ENCODE peak calls at places on chromosomes 6 and 20, in seven cellular contexts. V, E, L, B, G, Y and S are unnamed samples.

GRCh38 chr6:35663447-35664235 is 25.1 kb downstream of the FKBP5 start:
- DNase-seq in E (peak), B (no peak), G (no peak), Y (no peak), L (no peak), V (no peak), S (no peak)

GRCh38 chr6:47483853-47484546 is 6.4 kb downstream of the CD2AP start:
- DNase-seq in B (no peak), Y (no peak), E (no peak), G (no peak), V (no peak), L (peak), S (no peak)

GRCh38 chr6:42952389-42952788 is 8.2 kb upstream of the GNMT start:
- DNase-seq in E (no peak), G (no peak), L (no peak), B (no peak), Y (no peak), V (no peak), S (no peak)

GRCh38 chr6:65461121-65461520 is 245.9 kb downstream of the EYS start:
- DNase-seq in B (peak), Y (no peak), L (no peak), G (no peak), E (no peak), V (no peak), S (no peak)

GRCh38 chr6:73511796-73512195 is 9.0 kb downstream of the EEF1A1 start:
- DNase-seq in G (no peak), B (no peak), Y (no peak), E (no peak), L (no peak), V (peak), S (no peak)

GRCh38 chr6:122081921-122082320 is 317.5 kb upstream of the HSF2 start:
- DNase-seq in G (no peak), E (no peak), B (no peak), Y (no peak), V (no peak), L (no peak), S (no peak)

GRCh38 chr6:105135907-105136432 is 43.8 kb downstream of the POPDC3 start:
- DNase-seq in E (no peak), Y (no peak), V (no peak), B (no peak), G (no peak), L (no peak), S (no peak)

GRCh38 chr20:35695978-35696377 is 3.2 kb downstream of the NFS1 start:
- DNase-seq in V (no peak), L (no peak), E (no peak), Y (no peak), B (no peak), G (no peak), S (no peak)

GRCh38 chr20:59589051-59589450 is 15.3 kb upstream of the PHACTR3 start:
- DNase-seq in Y (no peak), G (no peak), B (no peak), L (no peak), E (no peak), V (no peak), S (no peak)

GRCh38 chr6:16301511-16301910 is 63.1 kb downstream of the GMPR start:
- DNase-seq in L (no peak), Y (no peak), G (peak), V (no peak), E (peak), B (no peak), S (no peak)

DNA sequence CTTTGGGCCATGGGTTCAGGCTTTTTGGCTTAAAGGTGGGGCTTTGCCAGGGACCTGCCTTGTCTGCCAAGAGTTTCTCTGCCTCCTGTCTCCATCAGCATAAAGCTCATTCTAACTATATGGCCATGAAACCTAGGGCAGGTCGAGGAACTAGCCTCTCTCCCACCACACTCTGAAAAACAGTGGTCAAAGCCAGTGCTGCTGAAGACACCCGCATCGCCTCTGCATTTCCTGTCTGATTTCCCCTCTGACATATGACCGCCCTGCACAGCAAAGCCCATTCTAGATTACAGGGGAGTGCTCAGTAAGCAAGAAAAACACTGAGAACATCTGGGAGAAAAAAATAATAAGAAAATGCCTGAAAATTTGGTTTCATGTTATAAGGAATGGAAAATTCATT is 573.6 kb downstream of the PRKN start:
- DNase-seq in V (no peak), E (no peak), Y (no peak), L (no peak), G (no peak), B (no peak), S (no peak)
- TF ChIP-seq TAF1 in V (no peak), E (no peak), Y (no peak), L (no peak), G (no peak), B (no peak), S (no peak)

GRCh38 chr6:54248319-54248718 is 59.9 kb upstream of the TINAG start:
- DNase-seq in B (no peak), G (no peak), V (no peak), E (no peak), L (no peak), Y (no peak), S (no peak)

GRCh38 chr6:54248994-54249393 is 59.2 kb upstream of the TINAG start:
- DNase-seq in Y (no peak), G (no peak), E (no peak), B (no peak), V (no peak), L (no peak), S (no peak)

GRCh38 chr6:54245265-54245664 is 63.0 kb upstream of the TINAG start:
- DNase-seq in G (no peak), E (no peak), Y (no peak), B (no peak), V (no peak), L (no peak), S (no peak)

GRCh38 chr6:54243699-54244098 is 64.5 kb upstream of the TINAG start:
- DNase-seq in L (no peak), Y (no peak), G (no peak), E (no peak), B (no peak), V (no peak), S (no peak)

DNA sequence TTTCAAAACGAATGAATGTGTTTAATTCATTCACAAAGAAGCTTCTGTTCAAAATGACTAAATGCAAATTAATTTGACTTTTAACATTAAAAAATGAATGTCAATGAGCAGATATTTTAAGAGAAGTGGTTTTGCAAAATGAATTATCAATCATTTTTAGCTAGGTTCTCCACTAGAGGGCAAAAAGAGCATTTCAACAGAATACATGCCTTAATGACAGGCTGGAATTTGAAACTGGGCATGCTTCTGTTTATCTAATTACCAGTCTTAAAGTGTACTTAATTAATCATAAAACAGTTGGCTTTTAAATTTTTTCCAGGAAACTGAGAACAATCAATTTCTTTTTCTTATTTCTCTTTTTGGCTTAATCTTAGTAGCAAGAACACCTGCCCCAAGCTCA is 63.8 kb upstream of the TINAG start:
- DNase-seq in Y (peak), V (no peak), E (no peak), G (no peak), L (peak), B (no peak), S (no peak)
- TF ChIP-seq TAF1 in Y (no peak), V (no peak), E (no peak), G (no peak), L (no peak), B (no peak), S (no peak)

DNA sequence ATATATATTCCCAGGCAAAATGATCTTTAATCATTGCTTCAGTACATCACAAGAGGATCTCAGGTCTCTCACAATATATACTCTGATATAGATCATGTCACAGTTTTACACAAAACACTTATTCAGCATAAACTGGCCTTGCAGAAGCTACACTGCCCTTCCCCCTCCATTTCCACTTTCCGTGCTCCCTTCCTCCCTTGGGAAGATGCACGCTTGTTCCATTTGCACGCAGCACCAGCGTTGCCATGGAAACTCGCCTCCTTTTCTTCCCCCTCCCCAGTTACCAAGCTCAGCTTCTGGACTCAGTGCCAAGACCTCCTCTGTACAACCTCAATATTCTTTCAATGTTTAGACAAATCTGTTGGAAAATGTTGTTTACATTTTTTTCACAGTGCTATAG is 154.6 kb downstream of the RFPL4B start:
- DNase-seq in L (no peak), Y (peak), E (no peak), G (no peak), V (no peak), B (no peak), S (no peak)
- TF ChIP-seq TAF1 in L (no peak), Y (no peak), E (no peak), G (no peak), V (no peak), B (no peak), S (no peak)

GRCh38 chr20:17533396-17533795 is 2.2 kb upstream of the BFSP1 start:
- DNase-seq in B (peak), V (no peak), E (no peak), L (peak), G (no peak), Y (peak), S (no peak)
- TF ChIP-seq TAF1 in B (no peak), V (no peak), E (no peak), L (no peak), G (no peak), Y (no peak), S (no peak)

GRCh38 chr6:69018911-69019310 is 383.8 kb downstream of the ADGRB3 start:
- DNase-seq in L (no peak), E (no peak), G (no peak), Y (no peak), B (no peak), V (no peak), S (no peak)
- TF ChIP-seq TAF1 in L (no peak), E (no peak), G (no peak), Y (no peak), B (no peak), V (no peak), S (no peak)

DNA sequence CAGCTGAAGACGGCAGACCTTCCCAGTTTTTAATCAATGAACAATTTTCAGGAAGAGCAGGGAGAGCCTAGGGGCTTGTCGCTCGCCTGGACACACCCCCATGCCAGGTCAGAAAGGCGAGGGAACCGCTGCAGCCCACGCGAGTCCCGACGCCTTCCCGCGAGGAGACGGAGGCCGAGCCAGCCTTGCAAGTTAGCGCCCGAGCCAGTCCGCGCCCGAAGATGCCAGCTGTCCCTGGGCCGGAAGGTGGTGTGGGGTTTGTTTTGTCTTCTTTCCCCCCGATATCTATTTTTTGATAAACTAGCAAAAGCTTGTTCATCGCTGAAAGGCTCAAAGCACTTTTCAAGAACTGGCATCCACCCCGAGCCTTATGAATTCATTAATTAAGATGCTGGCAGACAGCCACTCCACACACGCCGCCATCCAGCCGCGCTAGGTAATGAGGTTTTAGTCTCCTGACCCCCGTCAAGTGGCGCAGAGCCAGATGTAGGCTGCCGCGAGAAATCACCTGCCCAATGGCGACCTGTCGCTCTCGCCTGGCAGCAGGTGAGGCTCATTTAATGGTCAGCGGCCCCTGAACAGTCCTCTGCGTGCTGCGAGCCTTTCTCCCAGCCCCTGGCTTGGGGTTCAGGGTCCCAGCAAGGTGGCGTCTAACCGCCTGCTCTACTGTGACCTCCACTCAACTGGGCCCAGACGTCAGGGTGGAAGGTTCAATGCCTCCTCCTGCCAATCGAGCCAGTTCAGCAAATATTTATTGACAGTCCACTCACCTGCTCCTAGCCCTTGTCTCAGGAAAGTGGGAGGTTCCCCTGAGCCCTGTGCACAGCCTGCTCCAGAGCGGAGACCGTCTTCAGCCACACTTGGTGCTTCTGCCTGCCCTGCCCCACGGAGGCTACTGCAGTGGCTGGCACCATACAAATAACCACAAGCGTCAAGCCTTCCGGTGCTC is 6.4 kb downstream of the CCDC167 start:
- DNase-seq in L (no peak), Y (no peak), V (no peak), B (no peak), G (no peak), E (no peak), S (no peak)
- TF ChIP-seq TAF1 in L (no peak), Y (no peak), V (no peak), B (no peak), G (no peak), E (no peak), S (no peak)

DNA sequence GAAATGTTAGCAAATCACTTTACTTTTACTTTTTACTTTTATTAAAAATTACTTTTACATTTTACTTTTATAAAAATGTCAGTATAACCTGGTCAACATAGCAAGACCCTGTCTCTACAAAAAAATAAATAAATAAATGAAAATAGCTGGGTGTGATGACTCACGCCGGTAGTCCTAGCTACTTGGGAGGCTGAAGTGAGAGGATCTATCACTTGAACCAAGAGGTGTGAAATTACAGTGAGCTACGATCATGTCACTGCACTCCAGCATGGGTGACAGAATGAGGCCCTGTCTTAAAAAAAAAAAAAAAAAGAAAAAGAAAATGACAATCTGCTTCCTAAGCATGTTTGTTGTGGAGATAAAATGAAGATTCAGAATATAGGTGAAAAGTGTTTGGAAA is 31.0 kb upstream of the FBXO30 start:
- DNase-seq in E (no peak), L (no peak), G (no peak), B (no peak), V (no peak), Y (no peak), S (no peak)
- TF ChIP-seq TAF1 in E (no peak), L (no peak), G (no peak), B (no peak), V (no peak), Y (no peak), S (no peak)